ENCODE peak calls at places on chromosomes 12 and 14, in nine cellular contexts. R, S, B, H, G, E, Q, F and K are unnamed samples.

GRCh38 chr12:57629897-57630471 is 3.0 kb downstream of the B4GALNT1 start:
- DNase-seq in E (no peak), G (no peak), F (no peak), S (no peak), H (no peak), B (no peak), R (no peak), Q (no peak), K (no peak)

GRCh38 chr12:120421701-120422100 is 16.2 kb upstream of the COX6A1 start:
- DNase-seq in S (no peak), F (no peak), G (no peak), R (no peak), Q (no peak), H (no peak), E (no peak), B (no peak), K (no peak)

GRCh38 chr12:100826323-100826722 is 31.7 kb downstream of the ANO4 start:
- DNase-seq in H (no peak), G (no peak), Q (peak; percentile 40), B (peak; percentile 68), R (peak; percentile 14), S (no peak), F (no peak), E (no peak), K (no peak)

GRCh38 chr14:60589442-60589841 is 59.8 kb downstream of the SIX1 start:
- DNase-seq in Q (no peak), B (no peak), H (no peak), G (no peak), E (no peak), R (no peak), S (no peak), F (no peak), K (no peak)

GRCh38 chr14:64943556-64943955 is 1.0 kb upstream of the GPX2 start:
- DNase-seq in G (no peak), R (no peak), S (no peak), B (no peak), H (no peak), F (peak; percentile 34), E (no peak), Q (no peak), K (peak; percentile 7)

GRCh38 chr12:110254971-110255540 is 26.0 kb upstream of the ATP2A2 start:
- DNase-seq in F (no peak), Q (no peak), G (no peak), B (no peak), R (no peak), H (no peak), E (no peak), S (no peak), K (no peak)

GRCh38 chr14:50364792-50365191 is 31.9 kb downstream of the CDKL1 start:
- DNase-seq in Q (no peak), E (no peak), B (no peak), H (no peak), S (no peak), F (no peak), G (no peak), R (no peak), K (no peak)

GRCh38 chr12:83140135-83140534 is 453.4 kb downstream of the TMTC2 start:
- DNase-seq in B (no peak), E (no peak), F (no peak), H (no peak), R (no peak), Q (no peak), S (no peak), G (no peak), K (no peak)

GRCh38 chr12:104478396-104479140 is 21.8 kb downstream of the CHST11 start:
- DNase-seq in G (no peak), H (no peak), S (no peak), Q (peak; percentile 71), E (no peak), R (no peak), F (no peak), B (no peak), K (peak; percentile 70)

GRCh38 chr12:42638011-42638410 is 48.5 kb upstream of the PRICKLE1 start:
- DNase-seq in Q (no peak), R (no peak), S (no peak), G (no peak), B (no peak), H (no peak), E (no peak), F (no peak), K (no peak)

GRCh38 chr14:72892879-72893635 is 844 bp downstream of the DPF3 start:
- DNase-seq in F (peak; percentile 40), R (no peak), E (peak; percentile 42), G (no peak), S (no peak), B (peak; percentile 42), H (no peak), Q (peak; percentile 42), K (no peak)

GRCh38 chr14:64779472-64779871 is 75.2 kb downstream of the PLEKHG3 start:
- DNase-seq in B (no peak), E (no peak), R (no peak), F (no peak), H (no peak), Q (no peak), S (peak; percentile 30), G (no peak), K (no peak)

GRCh38 chr12:54277823-54278276 is 2.1 kb downstream of the CBX5 start:
- DNase-seq in H (no peak), Q (peak; percentile 49), E (no peak), F (no peak), B (peak; percentile 82), G (no peak), S (no peak), R (no peak), K (no peak)

GRCh38 chr12:41846718-41847117 is 298.0 kb downstream of the GXYLT1 start:
- DNase-seq in G (no peak), F (no peak), Q (no peak), B (no peak), E (no peak), R (no peak), S (no peak), H (no peak), K (no peak)

GRCh38 chr12:109202770-109203169 is 86.4 kb downstream of the ACACB start:
- DNase-seq in F (no peak), B (no peak), S (no peak), R (no peak), G (no peak), E (no peak), H (no peak), Q (no peak), K (no peak)